ENCODE peak calls at places on chromosomes 7 and 10, in four cellular contexts. One of them, this sample, is unnamed.

GRCh38 chr10:31197886-31198285 is 121.1 kb upstream of the ZEB1 start:
- DNase-seq in fibroblast of the aortic adventitia: peak
- DNase-seq in Calu3: no peak
- DNase-seq in GOT3: no peak
- DNase-seq in this sample: no peak

GRCh38 chr7:30649717-30650116 is 32.5 kb downstream of the CRHR2 start:
- DNase-seq in fibroblast of the aortic adventitia: no peak
- DNase-seq in Calu3: no peak
- DNase-seq in GOT3: no peak
- DNase-seq in this sample: no peak

GRCh38 chr7:121459148-121459547 is 63.0 kb upstream of the FAM3C start:
- DNase-seq in fibroblast of the aortic adventitia: no peak
- DNase-seq in Calu3: no peak
- DNase-seq in GOT3: no peak
- DNase-seq in this sample: no peak

GRCh38 chr7:12229046-12229445 is 18.0 kb downstream of the TMEM106B start:
- DNase-seq in fibroblast of the aortic adventitia: peak
- DNase-seq in Calu3: no peak
- DNase-seq in GOT3: no peak
- DNase-seq in this sample: no peak

GRCh38 chr10:80579849-80580645 is 42.3 kb downstream of the SH2D4B start:
- DNase-seq in fibroblast of the aortic adventitia: no peak
- DNase-seq in Calu3: no peak
- DNase-seq in GOT3: no peak
- DNase-seq in this sample: no peak

GRCh38 chr7:95545007-95545615 is 51.2 kb downstream of the PDK4 start:
- DNase-seq in fibroblast of the aortic adventitia: peak
- DNase-seq in Calu3: peak
- DNase-seq in GOT3: no peak
- DNase-seq in this sample: no peak

GRCh38 chr7:25656071-25656470 is 427.8 kb upstream of the NPVF start:
- DNase-seq in fibroblast of the aortic adventitia: no peak
- DNase-seq in Calu3: no peak
- DNase-seq in GOT3: no peak
- DNase-seq in this sample: no peak

GRCh38 chr10:13347235-13348156 is 597 bp downstream of the SEPHS1 start:
- DNase-seq in fibroblast of the aortic adventitia: peak
- DNase-seq in Calu3: peak
- DNase-seq in GOT3: no peak
- DNase-seq in this sample: peak

GRCh38 chr10:24360286-24361127 is 151.6 kb downstream of the KIAA1217 start:
- DNase-seq in fibroblast of the aortic adventitia: peak
- DNase-seq in Calu3: peak
- DNase-seq in GOT3: peak
- DNase-seq in this sample: peak

GRCh38 chr7:17147409-17147808 is 151.0 kb upstream of the AHR start:
- DNase-seq in fibroblast of the aortic adventitia: no peak
- DNase-seq in Calu3: no peak
- DNase-seq in GOT3: no peak
- DNase-seq in this sample: no peak

This sample was measured in WTC11.